ENCODE peak calls at places on chromosomes 11 and 22, in seven cellular contexts. One of them, this sample, is unnamed.

GRCh38 chr11:62613275-62613864 is 313 bp downstream of the ROM1 start:
- DNase-seq in stimulated activated CD4-positive, alpha-beta T cell treated with anti-CD3 and anti-CD28 coated beads, Interleukin-15, amount 100 ng/mL, for 24 hours: no peak
- DNase-seq in posterior cingulate gyrus: no peak
- DNase-seq in DMS153: no peak
- DNase-seq in activated T-helper 1 cell treated with anti-CD3 and anti-CD28 coated beads, Interleukin-12 subunit alpha, Interleukin-12 subunit beta, Interleukin-2, Interleukin-4 antibody, amounts not matched to agents 30 ng/mL and 10 ng/mL and 1 ng/mL, durations not matched to agents 14 hours and 24 hours and 36 hours: no peak
- DNase-seq in pancreas: peak
- DNase-seq in lower lobe of right lung: no peak
- DNase-seq in this sample: no peak

GRCh38 chr11:8260202-8260996 is 3.3 kb downstream of the LMO1 start:
- DNase-seq in posterior cingulate gyrus: no peak
- DNase-seq in lower lobe of right lung: peak
- DNase-seq in activated T-helper 1 cell treated with anti-CD3 and anti-CD28 coated beads, Interleukin-12 subunit alpha, Interleukin-12 subunit beta, Interleukin-2, Interleukin-4 antibody, amounts not matched to agents 30 ng/mL and 10 ng/mL and 1 ng/mL, durations not matched to agents 14 hours and 24 hours and 36 hours: no peak
- DNase-seq in stimulated activated CD4-positive, alpha-beta T cell treated with anti-CD3 and anti-CD28 coated beads, Interleukin-15, amount 100 ng/mL, for 24 hours: no peak
- DNase-seq in pancreas: no peak
- DNase-seq in DMS153: no peak
- DNase-seq in this sample: no peak

GRCh38 chr11:27274854-27275395 is 88.1 kb downstream of the CCDC34 start:
- DNase-seq in posterior cingulate gyrus: no peak
- DNase-seq in stimulated activated CD4-positive, alpha-beta T cell treated with anti-CD3 and anti-CD28 coated beads, Interleukin-15, amount 100 ng/mL, for 24 hours: no peak
- DNase-seq in activated T-helper 1 cell treated with anti-CD3 and anti-CD28 coated beads, Interleukin-12 subunit alpha, Interleukin-12 subunit beta, Interleukin-2, Interleukin-4 antibody, amounts not matched to agents 30 ng/mL and 10 ng/mL and 1 ng/mL, durations not matched to agents 14 hours and 24 hours and 36 hours: no peak
- DNase-seq in lower lobe of right lung: no peak
- DNase-seq in pancreas: no peak
- DNase-seq in DMS153: no peak
- DNase-seq in this sample: no peak

GRCh38 chr11:4433852-4434251 is 15.2 kb upstream of the OR52K2 start:
- DNase-seq in DMS153: no peak
- DNase-seq in lower lobe of right lung: no peak
- DNase-seq in stimulated activated CD4-positive, alpha-beta T cell treated with anti-CD3 and anti-CD28 coated beads, Interleukin-15, amount 100 ng/mL, for 24 hours: no peak
- DNase-seq in activated T-helper 1 cell treated with anti-CD3 and anti-CD28 coated beads, Interleukin-12 subunit alpha, Interleukin-12 subunit beta, Interleukin-2, Interleukin-4 antibody, amounts not matched to agents 30 ng/mL and 10 ng/mL and 1 ng/mL, durations not matched to agents 14 hours and 24 hours and 36 hours: no peak
- DNase-seq in posterior cingulate gyrus: no peak
- DNase-seq in pancreas: no peak
- DNase-seq in this sample: no peak

GRCh38 chr22:43812149-43812842 is at the start of gene EFCAB6:
- DNase-seq in DMS153: peak
- DNase-seq in lower lobe of right lung: peak
- DNase-seq in activated T-helper 1 cell treated with anti-CD3 and anti-CD28 coated beads, Interleukin-12 subunit alpha, Interleukin-12 subunit beta, Interleukin-2, Interleukin-4 antibody, amounts not matched to agents 30 ng/mL and 10 ng/mL and 1 ng/mL, durations not matched to agents 14 hours and 24 hours and 36 hours: peak
- DNase-seq in stimulated activated CD4-positive, alpha-beta T cell treated with anti-CD3 and anti-CD28 coated beads, Interleukin-15, amount 100 ng/mL, for 24 hours: peak
- DNase-seq in pancreas: peak
- DNase-seq in posterior cingulate gyrus: peak
- DNase-seq in this sample: peak

GRCh38 chr22:50059185-50059880 is 1.2 kb upstream of the TTLL8 start:
- DNase-seq in DMS153: no peak
- DNase-seq in lower lobe of right lung: no peak
- DNase-seq in posterior cingulate gyrus: no peak
- DNase-seq in activated T-helper 1 cell treated with anti-CD3 and anti-CD28 coated beads, Interleukin-12 subunit alpha, Interleukin-12 subunit beta, Interleukin-2, Interleukin-4 antibody, amounts not matched to agents 30 ng/mL and 10 ng/mL and 1 ng/mL, durations not matched to agents 14 hours and 24 hours and 36 hours: no peak
- DNase-seq in pancreas: no peak
- DNase-seq in stimulated activated CD4-positive, alpha-beta T cell treated with anti-CD3 and anti-CD28 coated beads, Interleukin-15, amount 100 ng/mL, for 24 hours: no peak
- DNase-seq in this sample: no peak

GRCh38 chr11:7537260-7537659 is 23.5 kb downstream of the PPFIBP2 start:
- DNase-seq in lower lobe of right lung: no peak
- DNase-seq in pancreas: no peak
- DNase-seq in activated T-helper 1 cell treated with anti-CD3 and anti-CD28 coated beads, Interleukin-12 subunit alpha, Interleukin-12 subunit beta, Interleukin-2, Interleukin-4 antibody, amounts not matched to agents 30 ng/mL and 10 ng/mL and 1 ng/mL, durations not matched to agents 14 hours and 24 hours and 36 hours: no peak
- DNase-seq in DMS153: peak
- DNase-seq in stimulated activated CD4-positive, alpha-beta T cell treated with anti-CD3 and anti-CD28 coated beads, Interleukin-15, amount 100 ng/mL, for 24 hours: no peak
- DNase-seq in posterior cingulate gyrus: no peak
- DNase-seq in this sample: no peak

GRCh38 chr11:65388731-65389130 is 2.3 kb downstream of the FRMD8 start:
- DNase-seq in posterior cingulate gyrus: no peak
- DNase-seq in pancreas: no peak
- DNase-seq in DMS153: no peak
- DNase-seq in stimulated activated CD4-positive, alpha-beta T cell treated with anti-CD3 and anti-CD28 coated beads, Interleukin-15, amount 100 ng/mL, for 24 hours: no peak
- DNase-seq in lower lobe of right lung: no peak
- DNase-seq in activated T-helper 1 cell treated with anti-CD3 and anti-CD28 coated beads, Interleukin-12 subunit alpha, Interleukin-12 subunit beta, Interleukin-2, Interleukin-4 antibody, amounts not matched to agents 30 ng/mL and 10 ng/mL and 1 ng/mL, durations not matched to agents 14 hours and 24 hours and 36 hours: no peak
- DNase-seq in this sample: no peak

GRCh38 chr11:72899238-72899637 is 85.0 kb downstream of the ATG16L2 start:
- DNase-seq in activated T-helper 1 cell treated with anti-CD3 and anti-CD28 coated beads, Interleukin-12 subunit alpha, Interleukin-12 subunit beta, Interleukin-2, Interleukin-4 antibody, amounts not matched to agents 30 ng/mL and 10 ng/mL and 1 ng/mL, durations not matched to agents 14 hours and 24 hours and 36 hours: no peak
- DNase-seq in lower lobe of right lung: no peak
- DNase-seq in stimulated activated CD4-positive, alpha-beta T cell treated with anti-CD3 and anti-CD28 coated beads, Interleukin-15, amount 100 ng/mL, for 24 hours: no peak
- DNase-seq in DMS153: no peak
- DNase-seq in pancreas: no peak
- DNase-seq in posterior cingulate gyrus: no peak
- DNase-seq in this sample: no peak

GRCh38 chr11:91742155-91742554 is 482.5 kb upstream of the FAT3 start:
- DNase-seq in stimulated activated CD4-positive, alpha-beta T cell treated with anti-CD3 and anti-CD28 coated beads, Interleukin-15, amount 100 ng/mL, for 24 hours: no peak
- DNase-seq in pancreas: no peak
- DNase-seq in DMS153: no peak
- DNase-seq in posterior cingulate gyrus: no peak
- DNase-seq in activated T-helper 1 cell treated with anti-CD3 and anti-CD28 coated beads, Interleukin-12 subunit alpha, Interleukin-12 subunit beta, Interleukin-2, Interleukin-4 antibody, amounts not matched to agents 30 ng/mL and 10 ng/mL and 1 ng/mL, durations not matched to agents 14 hours and 24 hours and 36 hours: no peak
- DNase-seq in lower lobe of right lung: no peak
- DNase-seq in this sample: no peak

GRCh38 chr11:106996691-106997090 is 21.6 kb downstream of the GUCY1A2 start:
- DNase-seq in activated T-helper 1 cell treated with anti-CD3 and anti-CD28 coated beads, Interleukin-12 subunit alpha, Interleukin-12 subunit beta, Interleukin-2, Interleukin-4 antibody, amounts not matched to agents 30 ng/mL and 10 ng/mL and 1 ng/mL, durations not matched to agents 14 hours and 24 hours and 36 hours: no peak
- DNase-seq in stimulated activated CD4-positive, alpha-beta T cell treated with anti-CD3 and anti-CD28 coated beads, Interleukin-15, amount 100 ng/mL, for 24 hours: no peak
- DNase-seq in posterior cingulate gyrus: no peak
- DNase-seq in lower lobe of right lung: no peak
- DNase-seq in DMS153: no peak
- DNase-seq in pancreas: no peak
- DNase-seq in this sample: no peak

GRCh38 chr11:1077417-1078119 is 2.9 kb downstream of the MUC2 start:
- DNase-seq in stimulated activated CD4-positive, alpha-beta T cell treated with anti-CD3 and anti-CD28 coated beads, Interleukin-15, amount 100 ng/mL, for 24 hours: no peak
- DNase-seq in pancreas: no peak
- DNase-seq in activated T-helper 1 cell treated with anti-CD3 and anti-CD28 coated beads, Interleukin-12 subunit alpha, Interleukin-12 subunit beta, Interleukin-2, Interleukin-4 antibody, amounts not matched to agents 30 ng/mL and 10 ng/mL and 1 ng/mL, durations not matched to agents 14 hours and 24 hours and 36 hours: no peak
- DNase-seq in posterior cingulate gyrus: peak
- DNase-seq in lower lobe of right lung: peak
- DNase-seq in DMS153: no peak
- DNase-seq in this sample: no peak

GRCh38 chr11:2892215-2893020 is 6.8 kb upstream of the CDKN1C start:
- DNase-seq in DMS153: peak
- DNase-seq in activated T-helper 1 cell treated with anti-CD3 and anti-CD28 coated beads, Interleukin-12 subunit alpha, Interleukin-12 subunit beta, Interleukin-2, Interleukin-4 antibody, amounts not matched to agents 30 ng/mL and 10 ng/mL and 1 ng/mL, durations not matched to agents 14 hours and 24 hours and 36 hours: peak
- DNase-seq in posterior cingulate gyrus: no peak
- DNase-seq in stimulated activated CD4-positive, alpha-beta T cell treated with anti-CD3 and anti-CD28 coated beads, Interleukin-15, amount 100 ng/mL, for 24 hours: peak
- DNase-seq in lower lobe of right lung: peak
- DNase-seq in pancreas: no peak
- DNase-seq in this sample: peak

GRCh38 chr11:126764221-126764620 is 236.3 kb downstream of the KIRREL3 start:
- DNase-seq in posterior cingulate gyrus: no peak
- DNase-seq in lower lobe of right lung: no peak
- DNase-seq in pancreas: no peak
- DNase-seq in stimulated activated CD4-positive, alpha-beta T cell treated with anti-CD3 and anti-CD28 coated beads, Interleukin-15, amount 100 ng/mL, for 24 hours: no peak
- DNase-seq in DMS153: peak
- DNase-seq in activated T-helper 1 cell treated with anti-CD3 and anti-CD28 coated beads, Interleukin-12 subunit alpha, Interleukin-12 subunit beta, Interleukin-2, Interleukin-4 antibody, amounts not matched to agents 30 ng/mL and 10 ng/mL and 1 ng/mL, durations not matched to agents 14 hours and 24 hours and 36 hours: no peak
- DNase-seq in this sample: no peak

GRCh38 chr22:37273846-37274225 is 8.5 kb upstream of the CYTH4 start:
- DNase-seq in pancreas: no peak
- DNase-seq in lower lobe of right lung: peak
- DNase-seq in DMS153: no peak
- DNase-seq in stimulated activated CD4-positive, alpha-beta T cell treated with anti-CD3 and anti-CD28 coated beads, Interleukin-15, amount 100 ng/mL, for 24 hours: no peak
- DNase-seq in posterior cingulate gyrus: no peak
- DNase-seq in activated T-helper 1 cell treated with anti-CD3 and anti-CD28 coated beads, Interleukin-12 subunit alpha, Interleukin-12 subunit beta, Interleukin-2, Interleukin-4 antibody, amounts not matched to agents 30 ng/mL and 10 ng/mL and 1 ng/mL, durations not matched to agents 14 hours and 24 hours and 36 hours: no peak
- DNase-seq in this sample: no peak

GRCh38 chr11:10908215-10908990 is 50.5 kb upstream of the ZBED5 start:
- DNase-seq in activated T-helper 1 cell treated with anti-CD3 and anti-CD28 coated beads, Interleukin-12 subunit alpha, Interleukin-12 subunit beta, Interleukin-2, Interleukin-4 antibody, amounts not matched to agents 30 ng/mL and 10 ng/mL and 1 ng/mL, durations not matched to agents 14 hours and 24 hours and 36 hours: no peak
- DNase-seq in DMS153: no peak
- DNase-seq in pancreas: no peak
- DNase-seq in posterior cingulate gyrus: no peak
- DNase-seq in lower lobe of right lung: no peak
- DNase-seq in stimulated activated CD4-positive, alpha-beta T cell treated with anti-CD3 and anti-CD28 coated beads, Interleukin-15, amount 100 ng/mL, for 24 hours: no peak
- DNase-seq in this sample: no peak

GRCh38 chr22:31977141-31977781 is 32.9 kb downstream of the YWHAH start:
- DNase-seq in stimulated activated CD4-positive, alpha-beta T cell treated with anti-CD3 and anti-CD28 coated beads, Interleukin-15, amount 100 ng/mL, for 24 hours: peak
- DNase-seq in activated T-helper 1 cell treated with anti-CD3 and anti-CD28 coated beads, Interleukin-12 subunit alpha, Interleukin-12 subunit beta, Interleukin-2, Interleukin-4 antibody, amounts not matched to agents 30 ng/mL and 10 ng/mL and 1 ng/mL, durations not matched to agents 14 hours and 24 hours and 36 hours: peak
- DNase-seq in posterior cingulate gyrus: peak
- DNase-seq in DMS153: peak
- DNase-seq in pancreas: peak
- DNase-seq in lower lobe of right lung: peak
- DNase-seq in this sample: peak

GRCh38 chr11:73506038-73506437 is 91.9 kb downstream of the FAM168A start:
- DNase-seq in posterior cingulate gyrus: no peak
- DNase-seq in activated T-helper 1 cell treated with anti-CD3 and anti-CD28 coated beads, Interleukin-12 subunit alpha, Interleukin-12 subunit beta, Interleukin-2, Interleukin-4 antibody, amounts not matched to agents 30 ng/mL and 10 ng/mL and 1 ng/mL, durations not matched to agents 14 hours and 24 hours and 36 hours: no peak
- DNase-seq in DMS153: no peak
- DNase-seq in stimulated activated CD4-positive, alpha-beta T cell treated with anti-CD3 and anti-CD28 coated beads, Interleukin-15, amount 100 ng/mL, for 24 hours: no peak
- DNase-seq in pancreas: no peak
- DNase-seq in lower lobe of right lung: no peak
- DNase-seq in this sample: no peak

GRCh38 chr11:35785287-35786167 is 123.0 kb downstream of the TRIM44 start:
- DNase-seq in activated T-helper 1 cell treated with anti-CD3 and anti-CD28 coated beads, Interleukin-12 subunit alpha, Interleukin-12 subunit beta, Interleukin-2, Interleukin-4 antibody, amounts not matched to agents 30 ng/mL and 10 ng/mL and 1 ng/mL, durations not matched to agents 14 hours and 24 hours and 36 hours: no peak
- DNase-seq in lower lobe of right lung: no peak
- DNase-seq in DMS153: no peak
- DNase-seq in posterior cingulate gyrus: no peak
- DNase-seq in pancreas: no peak
- DNase-seq in stimulated activated CD4-positive, alpha-beta T cell treated with anti-CD3 and anti-CD28 coated beads, Interleukin-15, amount 100 ng/mL, for 24 hours: no peak
- DNase-seq in this sample: no peak

GRCh38 chr11:69984457-69985261 is 93.5 kb upstream of the ANO1 start:
- DNase-seq in DMS153: no peak
- DNase-seq in activated T-helper 1 cell treated with anti-CD3 and anti-CD28 coated beads, Interleukin-12 subunit alpha, Interleukin-12 subunit beta, Interleukin-2, Interleukin-4 antibody, amounts not matched to agents 30 ng/mL and 10 ng/mL and 1 ng/mL, durations not matched to agents 14 hours and 24 hours and 36 hours: no peak
- DNase-seq in stimulated activated CD4-positive, alpha-beta T cell treated with anti-CD3 and anti-CD28 coated beads, Interleukin-15, amount 100 ng/mL, for 24 hours: no peak
- DNase-seq in pancreas: no peak
- DNase-seq in lower lobe of right lung: no peak
- DNase-seq in posterior cingulate gyrus: no peak
- DNase-seq in this sample: no peak

GRCh38 chr11:118151421-118151820 is 1.2 kb downstream of the SCN4B start:
- DNase-seq in posterior cingulate gyrus: no peak
- DNase-seq in lower lobe of right lung: no peak
- DNase-seq in activated T-helper 1 cell treated with anti-CD3 and anti-CD28 coated beads, Interleukin-12 subunit alpha, Interleukin-12 subunit beta, Interleukin-2, Interleukin-4 antibody, amounts not matched to agents 30 ng/mL and 10 ng/mL and 1 ng/mL, durations not matched to agents 14 hours and 24 hours and 36 hours: no peak
- DNase-seq in DMS153: no peak
- DNase-seq in pancreas: no peak
- DNase-seq in stimulated activated CD4-positive, alpha-beta T cell treated with anti-CD3 and anti-CD28 coated beads, Interleukin-15, amount 100 ng/mL, for 24 hours: no peak
- DNase-seq in this sample: no peak

GRCh38 chr22:22940961-22941605 is 53.5 kb downstream of the IGLL5 start:
- DNase-seq in stimulated activated CD4-positive, alpha-beta T cell treated with anti-CD3 and anti-CD28 coated beads, Interleukin-15, amount 100 ng/mL, for 24 hours: no peak
- DNase-seq in posterior cingulate gyrus: no peak
- DNase-seq in pancreas: no peak
- DNase-seq in activated T-helper 1 cell treated with anti-CD3 and anti-CD28 coated beads, Interleukin-12 subunit alpha, Interleukin-12 subunit beta, Interleukin-2, Interleukin-4 antibody, amounts not matched to agents 30 ng/mL and 10 ng/mL and 1 ng/mL, durations not matched to agents 14 hours and 24 hours and 36 hours: no peak
- DNase-seq in lower lobe of right lung: no peak
- DNase-seq in DMS153: no peak
- DNase-seq in this sample: no peak

GRCh38 chr22:17954200-17954859 is 70.0 kb downstream of the MICAL3 start:
- DNase-seq in pancreas: no peak
- DNase-seq in DMS153: no peak
- DNase-seq in posterior cingulate gyrus: no peak
- DNase-seq in stimulated activated CD4-positive, alpha-beta T cell treated with anti-CD3 and anti-CD28 coated beads, Interleukin-15, amount 100 ng/mL, for 24 hours: no peak
- DNase-seq in activated T-helper 1 cell treated with anti-CD3 and anti-CD28 coated beads, Interleukin-12 subunit alpha, Interleukin-12 subunit beta, Interleukin-2, Interleukin-4 antibody, amounts not matched to agents 30 ng/mL and 10 ng/mL and 1 ng/mL, durations not matched to agents 14 hours and 24 hours and 36 hours: no peak
- DNase-seq in lower lobe of right lung: no peak
- DNase-seq in this sample: no peak

GRCh38 chr11:10823152-10823579 is 14.4 kb upstream of the EIF4G2 start:
- DNase-seq in activated T-helper 1 cell treated with anti-CD3 and anti-CD28 coated beads, Interleukin-12 subunit alpha, Interleukin-12 subunit beta, Interleukin-2, Interleukin-4 antibody, amounts not matched to agents 30 ng/mL and 10 ng/mL and 1 ng/mL, durations not matched to agents 14 hours and 24 hours and 36 hours: no peak
- DNase-seq in stimulated activated CD4-positive, alpha-beta T cell treated with anti-CD3 and anti-CD28 coated beads, Interleukin-15, amount 100 ng/mL, for 24 hours: no peak
- DNase-seq in pancreas: no peak
- DNase-seq in DMS153: no peak
- DNase-seq in lower lobe of right lung: no peak
- DNase-seq in posterior cingulate gyrus: no peak
- DNase-seq in this sample: no peak

GRCh38 chr22:25627271-25627848 is 62.9 kb downstream of the GRK3 start:
- DNase-seq in stimulated activated CD4-positive, alpha-beta T cell treated with anti-CD3 and anti-CD28 coated beads, Interleukin-15, amount 100 ng/mL, for 24 hours: no peak
- DNase-seq in pancreas: no peak
- DNase-seq in posterior cingulate gyrus: no peak
- DNase-seq in DMS153: peak
- DNase-seq in activated T-helper 1 cell treated with anti-CD3 and anti-CD28 coated beads, Interleukin-12 subunit alpha, Interleukin-12 subunit beta, Interleukin-2, Interleukin-4 antibody, amounts not matched to agents 30 ng/mL and 10 ng/mL and 1 ng/mL, durations not matched to agents 14 hours and 24 hours and 36 hours: no peak
- DNase-seq in lower lobe of right lung: no peak
- DNase-seq in this sample: peak

GRCh38 chr11:77999446-77999845 is 5.0 kb upstream of the INTS4 start:
- DNase-seq in pancreas: no peak
- DNase-seq in lower lobe of right lung: no peak
- DNase-seq in posterior cingulate gyrus: no peak
- DNase-seq in stimulated activated CD4-positive, alpha-beta T cell treated with anti-CD3 and anti-CD28 coated beads, Interleukin-15, amount 100 ng/mL, for 24 hours: no peak
- DNase-seq in DMS153: no peak
- DNase-seq in activated T-helper 1 cell treated with anti-CD3 and anti-CD28 coated beads, Interleukin-12 subunit alpha, Interleukin-12 subunit beta, Interleukin-2, Interleukin-4 antibody, amounts not matched to agents 30 ng/mL and 10 ng/mL and 1 ng/mL, durations not matched to agents 14 hours and 24 hours and 36 hours: no peak
- DNase-seq in this sample: no peak

GRCh38 chr22:40578171-40578570 is 58.3 kb downstream of the MRTFA start:
- DNase-seq in pancreas: no peak
- DNase-seq in DMS153: no peak
- DNase-seq in lower lobe of right lung: no peak
- DNase-seq in activated T-helper 1 cell treated with anti-CD3 and anti-CD28 coated beads, Interleukin-12 subunit alpha, Interleukin-12 subunit beta, Interleukin-2, Interleukin-4 antibody, amounts not matched to agents 30 ng/mL and 10 ng/mL and 1 ng/mL, durations not matched to agents 14 hours and 24 hours and 36 hours: no peak
- DNase-seq in posterior cingulate gyrus: no peak
- DNase-seq in stimulated activated CD4-positive, alpha-beta T cell treated with anti-CD3 and anti-CD28 coated beads, Interleukin-15, amount 100 ng/mL, for 24 hours: peak
- DNase-seq in this sample: no peak

GRCh38 chr11:127627629-127628462 is 627.3 kb upstream of the KIRREL3 start:
- DNase-seq in DMS153: peak
- DNase-seq in activated T-helper 1 cell treated with anti-CD3 and anti-CD28 coated beads, Interleukin-12 subunit alpha, Interleukin-12 subunit beta, Interleukin-2, Interleukin-4 antibody, amounts not matched to agents 30 ng/mL and 10 ng/mL and 1 ng/mL, durations not matched to agents 14 hours and 24 hours and 36 hours: no peak
- DNase-seq in posterior cingulate gyrus: peak
- DNase-seq in stimulated activated CD4-positive, alpha-beta T cell treated with anti-CD3 and anti-CD28 coated beads, Interleukin-15, amount 100 ng/mL, for 24 hours: no peak
- DNase-seq in lower lobe of right lung: no peak
- DNase-seq in pancreas: peak
- DNase-seq in this sample: no peak

This sample was measured in GDM1.